ENCODE peak calls at places on chromosomes 13 and 19, in ten cellular contexts. N, T, W, A, G, H, E, V, I and L are unnamed samples.
A peak's percentile ranks its signal among the peaks of the same experiment; 100 is the strongest.

GRCh38 chr13:97133955-97134354 is 88.2 kb upstream of the MBNL2 start:
- DNase-seq in N (peak; percentile 84), T (no peak), W (no peak), A (no peak), G (no peak), H (no peak), E (no peak), V (no peak), I (no peak), L (no peak)

GRCh38 chr19:15101479-15102082 is 5.6 kb upstream of the SYDE1 start:
- DNase-seq in N (peak; percentile 62), T (peak; percentile 30), W (peak; percentile 24), A (no peak), G (no peak), H (peak; percentile 62), E (peak; percentile 38), V (no peak), I (peak; percentile 44), L (no peak)

GRCh38 chr13:110925023-110925608 is 10.2 kb upstream of the ANKRD10 start:
- DNase-seq in N (no peak), T (no peak), W (no peak), A (no peak), G (no peak), H (no peak), E (no peak), V (no peak), I (no peak), L (no peak)

GRCh38 chr13:99028890-99029289 is 51.0 kb upstream of the DOCK9 start:
- DNase-seq in N (no peak), T (no peak), W (peak; percentile 13), A (no peak), G (no peak), H (peak; percentile 67), E (no peak), V (no peak), I (no peak), L (no peak)

GRCh38 chr13:40585911-40586471 is 80.5 kb downstream of the FOXO1 start:
- DNase-seq in N (peak; percentile 81), T (no peak), W (no peak), A (no peak), G (no peak), H (no peak), E (no peak), V (no peak), I (no peak), L (no peak)

GRCh38 chr13:24272452-24273161 is 36.8 kb upstream of the C1QTNF9 start:
- DNase-seq in N (no peak), T (no peak), W (no peak), A (no peak), G (no peak), H (no peak), E (no peak), V (no peak), I (peak; percentile 31), L (no peak)

GRCh38 chr19:35269425-35270117 is 809 bp downstream of the USF2 start:
- DNase-seq in N (peak; percentile 76), T (peak; percentile 90), W (peak; percentile 74), A (peak; percentile 89), G (peak; percentile 88), H (peak; percentile 76), E (peak; percentile 75), V (no peak), I (peak; percentile 72), L (peak; percentile 78)

GRCh38 chr13:107730835-107731234 is 484.5 kb downstream of the LIG4 start:
- DNase-seq in N (no peak), T (no peak), W (no peak), A (no peak), G (no peak), H (no peak), E (no peak), V (no peak), I (no peak), L (no peak)

GRCh38 chr19:4518345-4519171 is at the start of gene PLIN4:
- DNase-seq in N (peak; percentile 89), T (no peak), W (no peak), A (peak; percentile 39), G (peak; percentile 84), H (no peak), E (no peak), V (no peak), I (no peak), L (peak; percentile 46)

GRCh38 chr19:4515732-4516131 is 2.6 kb downstream of the PLIN4 start:
- DNase-seq in N (no peak), T (no peak), W (no peak), A (no peak), G (no peak), H (no peak), E (no peak), V (no peak), I (no peak), L (no peak)

GRCh38 chr19:4517451-4518057 is 732 bp downstream of the PLIN4 start:
- DNase-seq in N (no peak), T (no peak), W (no peak), A (no peak), G (peak; percentile 24), H (no peak), E (no peak), V (no peak), I (no peak), L (no peak)

GRCh38 chr19:4516939-4517300 is 1.4 kb downstream of the PLIN4 start:
- DNase-seq in N (no peak), T (no peak), W (no peak), A (no peak), G (peak; percentile 56), H (no peak), E (no peak), V (no peak), I (no peak), L (no peak)

DNA sequence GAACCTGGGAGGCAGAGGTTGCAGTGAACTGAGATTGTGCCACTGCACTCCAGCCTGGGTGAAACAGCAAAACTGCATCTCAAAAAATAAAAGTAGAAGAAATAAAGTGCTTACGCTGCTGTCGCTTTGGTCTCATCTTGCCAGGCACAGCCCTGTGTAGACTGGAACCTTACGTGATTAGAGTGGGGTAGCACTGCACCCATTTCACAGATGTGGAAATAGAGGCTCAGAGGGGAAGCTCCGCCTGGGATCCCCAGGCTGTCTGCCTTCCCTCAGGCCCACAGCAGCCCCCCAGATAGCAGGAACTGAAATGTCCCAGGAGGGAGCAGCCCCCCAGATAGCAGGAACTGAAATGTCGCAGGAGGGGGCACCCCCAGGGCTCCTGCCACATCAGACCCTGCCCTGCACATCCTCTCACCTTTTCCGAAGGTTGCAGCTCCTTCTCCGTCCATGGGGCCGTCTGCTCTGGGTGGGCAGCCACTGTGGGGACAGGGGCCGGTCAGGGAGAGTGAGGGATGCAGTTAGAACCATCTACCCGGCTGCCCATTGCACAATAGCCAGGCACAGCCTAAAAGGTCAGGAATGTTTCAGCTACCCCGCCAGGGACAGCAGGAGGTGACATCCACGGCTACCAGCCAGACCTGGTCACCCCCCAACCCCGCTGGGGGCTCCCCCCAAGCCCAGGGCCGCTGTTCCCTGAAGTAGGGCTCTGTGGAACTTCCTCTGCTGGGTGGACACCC is 1.9 kb downstream of the PLIN4 start:
- DNase-seq in N (no peak), T (no peak), W (no peak), A (no peak), G (peak; percentile 32), H (no peak), E (no peak), V (no peak), I (no peak), L (no peak)
- H3K27ac ChIP-seq in N (no peak overlapping the region), T (no peak overlapping the region), W (no peak overlapping the region), A (no peak overlapping the region), G (peak overlapping the region; percentile 92), H (no peak overlapping the region), E (no peak overlapping the region), V (no peak overlapping the region), I (no peak overlapping the region), L (no peak overlapping the region)

GRCh38 chr13:36992362-36992761 is 6.8 kb downstream of the ALG5 start:
- DNase-seq in N (no peak), T (no peak), W (no peak), A (no peak), G (no peak), H (no peak), E (no peak), V (no peak), I (no peak), L (no peak)

GRCh38 chr13:36981156-36981743 is 17.9 kb downstream of the ALG5 start:
- DNase-seq in N (peak; percentile 62), T (no peak), W (no peak), A (no peak), G (no peak), H (peak; percentile 56), E (no peak), V (no peak), I (no peak), L (no peak)

GRCh38 chr13:36986462-36987240 is 12.5 kb downstream of the ALG5 start:
- DNase-seq in N (no peak), T (no peak), W (no peak), A (no peak), G (no peak), H (no peak), E (no peak), V (no peak), I (no peak), L (no peak)
- H3K27ac ChIP-seq in N (no peak overlapping the region), T (no peak overlapping the region), W (no peak overlapping the region), A (no peak overlapping the region), G (no peak overlapping the region), H (no peak overlapping the region), E (no peak overlapping the region), V (no peak overlapping the region), I (no peak overlapping the region), L (no peak overlapping the region)

GRCh38 chr19:51143486-51143885 is 1.4 kb downstream of the SIGLEC7 start:
- DNase-seq in N (no peak), T (no peak), W (no peak), A (no peak), G (no peak), H (no peak), E (no peak), V (no peak), I (no peak), L (no peak)

GRCh38 chr19:51140441-51140840 is 1.7 kb upstream of the SIGLEC7 start:
- DNase-seq in N (no peak), T (no peak), W (no peak), A (peak; percentile 64), G (no peak), H (no peak), E (no peak), V (no peak), I (no peak), L (no peak)

GRCh38 chr19:51141181-51141580 is 920 bp upstream of the SIGLEC7 start:
- DNase-seq in N (no peak), T (no peak), W (no peak), A (no peak), G (no peak), H (no peak), E (no peak), V (no peak), I (no peak), L (no peak)

GRCh38 chr19:51144482-51145045 is 2.5 kb downstream of the SIGLEC7 start:
- DNase-seq in N (no peak), T (no peak), W (no peak), A (no peak), G (no peak), H (no peak), E (no peak), V (no peak), I (no peak), L (no peak)

DNA sequence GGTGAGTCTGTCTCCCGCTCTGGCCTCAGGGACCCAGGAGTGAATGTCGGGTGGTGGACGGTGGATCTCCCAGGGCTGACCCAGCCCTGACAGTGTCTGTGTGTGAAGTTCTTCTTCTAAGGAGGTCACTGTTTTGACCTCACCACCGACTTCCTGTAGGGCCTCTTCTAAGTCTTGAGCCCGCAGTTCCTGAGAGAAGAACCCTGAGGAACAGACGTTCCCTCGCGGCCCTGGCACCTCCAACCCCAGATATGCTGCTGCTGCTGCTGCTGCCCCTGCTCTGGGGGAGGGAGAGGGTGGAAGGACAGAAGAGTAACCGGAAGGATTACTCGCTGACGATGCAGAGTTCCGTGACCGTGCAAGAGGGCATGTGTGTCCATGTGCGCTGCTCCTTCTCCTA is at the start of gene SIGLEC7:
- DNase-seq in N (no peak), T (no peak), W (no peak), A (no peak), G (peak; percentile 45), H (no peak), E (no peak), V (no peak), I (no peak), L (no peak)
- H3K27ac ChIP-seq in N (no peak within 1 kb of the TSS), T (peak within 1 kb of the TSS; percentile 43), W (no peak within 1 kb of the TSS), A (no peak within 1 kb of the TSS), G (no peak within 1 kb of the TSS), H (no peak within 1 kb of the TSS), E (no peak within 1 kb of the TSS), V (no peak within 1 kb of the TSS), I (no peak within 1 kb of the TSS), L (no peak within 1 kb of the TSS)

DNA sequence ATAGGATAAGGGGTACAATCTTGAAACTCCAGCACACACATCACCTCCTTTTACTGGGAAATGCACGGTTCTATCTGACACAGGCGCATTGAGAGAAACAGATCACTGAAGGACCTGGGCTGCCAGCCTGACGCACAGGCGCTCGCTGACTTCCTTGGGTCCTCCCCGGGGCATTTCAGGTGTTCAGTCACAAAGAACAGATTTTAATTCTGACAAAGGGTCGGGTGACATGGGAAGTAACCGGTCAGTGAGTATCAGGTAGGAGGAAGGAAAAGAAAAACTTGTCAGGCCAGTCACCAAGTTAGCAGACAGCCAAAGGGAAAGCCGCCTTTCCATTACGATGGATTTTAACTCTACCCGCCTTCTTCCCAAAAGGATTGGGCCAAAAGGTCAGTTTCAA is 39.6 kb downstream of the INSR start:
- DNase-seq in N (no peak), T (no peak), W (no peak), A (no peak), G (no peak), H (no peak), E (no peak), V (no peak), I (no peak), L (no peak)
- H3K27ac ChIP-seq in N (no peak overlapping the region), T (no peak overlapping the region), W (no peak overlapping the region), A (no peak overlapping the region), G (no peak overlapping the region), H (no peak overlapping the region), E (no peak overlapping the region), V (no peak overlapping the region), I (no peak overlapping the region), L (no peak overlapping the region)